ENCODE peak calls at places on chromosome 14, in five cellular contexts. N is nucleus accumbens; J is T follicular helper cell; L is naive thymus-derived CD8-positive, alpha-beta T cell; X is NCI-H510A. D is an unnamed sample.

GRCh38 chr14:58491593-58491992 is 64.1 kb downstream of the KIAA0586 start:
- DNase-seq in N (no peak), J (no peak), L (no peak), X (no peak), D (no peak)

GRCh38 chr14:28020112-28020511 is 746.5 kb upstream of the FOXG1 start:
- DNase-seq in N (no peak), J (no peak), L (no peak), X (no peak), D (no peak)

GRCh38 chr14:50875359-50876090 is 3.7 kb downstream of the ABHD12B start:
- DNase-seq in N (no peak), J (peak), L (peak), X (no peak), D (no peak)

GRCh38 chr14:22666203-22666893 is 22.2 kb upstream of the OR6J1 start:
- DNase-seq in N (no peak), J (no peak), L (no peak), X (no peak), D (no peak)

GRCh38 chr14:51576899-51577298 is 74.8 kb upstream of the FRMD6 start:
- DNase-seq in N (no peak), J (no peak), L (no peak), X (no peak), D (no peak)

GRCh38 chr14:59347915-59348314 is 117.3 kb downstream of the GPR135 start:
- DNase-seq in N (no peak), J (no peak), L (no peak), X (no peak), D (no peak)

GRCh38 chr14:59359451-59360124 is 105.6 kb downstream of the GPR135 start:
- DNase-seq in N (no peak), J (no peak), L (no peak), X (no peak), D (peak)

GRCh38 chr14:23056956-23057756 is at the start of gene CDH24:
- DNase-seq in N (no peak), J (peak), L (peak), X (no peak), D (no peak)

GRCh38 chr14:50790568-50790967 is 40.4 kb downstream of the NIN start:
- DNase-seq in N (no peak), J (no peak), L (no peak), X (no peak), D (no peak)

GRCh38 chr14:96940009-96940408 is 142.8 kb downstream of the VRK1 start:
- DNase-seq in N (no peak), J (no peak), L (no peak), X (no peak), D (no peak)

GRCh38 chr14:106586098-106586704 is 1059.8 kb downstream of the TMEM121 start:
- DNase-seq in N (no peak), J (peak), L (peak), X (no peak), D (peak)

GRCh38 chr14:103146141-103146709 is 23.0 kb downstream of the TNFAIP2 start:
- DNase-seq in N (no peak), J (no peak), L (no peak), X (no peak), D (no peak)

GRCh38 chr14:23186913-23187654 is 3.6 kb upstream of the SLC7A8 start:
- DNase-seq in N (peak), J (no peak), L (no peak), X (no peak), D (no peak)

GRCh38 chr14:95597784-95598204 is 62.9 kb downstream of the GLRX5 start:
- DNase-seq in N (no peak), J (no peak), L (no peak), X (peak), D (peak)

GRCh38 chr14:34692348-34692747 is 22.0 kb downstream of the CFL2 start:
- DNase-seq in N (no peak), J (no peak), L (no peak), X (no peak), D (no peak)

GRCh38 chr14:20631821-20632389 is 9.6 kb downstream of the OR6S1 start:
- DNase-seq in N (peak), J (no peak), L (no peak), X (no peak), D (no peak)

GRCh38 chr14:58639842-58640484 is 2.2 kb downstream of the DACT1 start:
- DNase-seq in N (peak), J (no peak), L (no peak), X (peak), D (peak)

GRCh38 chr14:93239869-93240677 is 33.0 kb downstream of the UBR7 start:
- DNase-seq in N (no peak), J (no peak), L (no peak), X (no peak), D (no peak)

D was measured in NCI-H2107.